ENCODE peak calls at places on chromosomes 11 and 22, in five cellular contexts. E, J, U, C and D are unnamed samples.

GRCh38 chr11:120550007-120550406 is 38.5 kb downstream of the GRIK4 start:
- DNase-seq in J (no peak), E (no peak), C (no peak), U (no peak), D (no peak)

GRCh38 chr11:86610559-86611341 is 61.7 kb downstream of the ME3 start:
- DNase-seq in J (no peak), E (no peak), U (no peak), C (no peak), D (no peak)

GRCh38 chr11:15175780-15176179 is 61.1 kb downstream of the INSC start:
- DNase-seq in C (no peak), E (no peak), U (no peak), J (no peak), D (no peak)

GRCh38 chr11:9738700-9739099 is 74.8 kb downstream of the SWAP70 start:
- DNase-seq in E (no peak), J (no peak), U (no peak), C (no peak), D (no peak)

GRCh38 chr11:118051611-118052461 is 25.0 kb upstream of the TMPRSS4 start:
- DNase-seq in C (peak; percentile 86), E (no peak), U (no peak), J (no peak), D (no peak)

GRCh38 chr22:43128928-43129424 is 14.2 kb downstream of the MCAT start:
- DNase-seq in C (no peak), E (no peak), J (no peak), U (no peak), D (no peak)

GRCh38 chr11:28649922-28650321 is 541.7 kb downstream of the METTL15 start:
- DNase-seq in E (no peak), U (no peak), C (no peak), J (no peak), D (no peak)

GRCh38 chr11:110091995-110092576 is 1.1 kb upstream of the ZC3H12C start:
- DNase-seq in E (no peak), J (no peak), C (no peak), U (no peak), D (no peak)

GRCh38 chr11:113404859-113405430 is 17.4 kb downstream of the ANKK1 start:
- DNase-seq in J (no peak), E (no peak), C (no peak), U (no peak), D (no peak)

GRCh38 chr11:69443968-69444364 is 37.5 kb upstream of the LINC01488 start:
- DNase-seq in C (no peak), J (no peak), E (no peak), U (no peak), D (no peak)

GRCh38 chr11:57424802-57425564 is 1.9 kb downstream of the SLC43A3 start:
- DNase-seq in J (peak; percentile 91), C (peak; percentile 83), U (peak; percentile 71), E (peak; percentile 56), D (no peak)

GRCh38 chr11:64298966-64299846 is 952 bp upstream of the CATSPERZ start:
- DNase-seq in C (no peak), E (no peak), U (peak; percentile 58), J (no peak), D (no peak)

GRCh38 chr11:114138411-114138810 is 78.9 kb downstream of the ZBTB16 start:
- DNase-seq in C (no peak), E (no peak), U (no peak), J (no peak), D (no peak)

GRCh38 chr11:113090716-113091577 is 129.7 kb downstream of the NCAM1 start:
- DNase-seq in C (no peak), E (no peak), J (no peak), U (no peak), D (no peak)

GRCh38 chr22:23179381-23180294 is 671 bp upstream of the BCR start:
- DNase-seq in C (no peak), J (no peak), E (no peak), U (peak; percentile 50), D (no peak)

GRCh38 chr22:43427296-43428004 is 15.6 kb downstream of the MPPED1 start:
- DNase-seq in J (no peak), U (no peak), C (no peak), E (no peak), D (no peak)

GRCh38 chr22:31789803-31790202 is 36.0 kb downstream of the DEPDC5 start:
- DNase-seq in C (no peak), U (no peak), J (no peak), E (no peak), D (no peak)

GRCh38 chr11:68480193-68480592 is 19.6 kb downstream of the PPP6R3 start:
- DNase-seq in E (no peak), J (no peak), C (no peak), U (no peak), D (no peak)

GRCh38 chr11:94851864-94852581 is 83.9 kb downstream of the AMOTL1 start:
- DNase-seq in E (no peak), U (no peak), C (no peak), J (no peak), D (no peak)

GRCh38 chr22:27331526-27332281 is 469.9 kb downstream of the MN1 start:
- DNase-seq in C (no peak), J (no peak), E (peak; percentile 21), U (no peak), D (no peak)

DNA sequence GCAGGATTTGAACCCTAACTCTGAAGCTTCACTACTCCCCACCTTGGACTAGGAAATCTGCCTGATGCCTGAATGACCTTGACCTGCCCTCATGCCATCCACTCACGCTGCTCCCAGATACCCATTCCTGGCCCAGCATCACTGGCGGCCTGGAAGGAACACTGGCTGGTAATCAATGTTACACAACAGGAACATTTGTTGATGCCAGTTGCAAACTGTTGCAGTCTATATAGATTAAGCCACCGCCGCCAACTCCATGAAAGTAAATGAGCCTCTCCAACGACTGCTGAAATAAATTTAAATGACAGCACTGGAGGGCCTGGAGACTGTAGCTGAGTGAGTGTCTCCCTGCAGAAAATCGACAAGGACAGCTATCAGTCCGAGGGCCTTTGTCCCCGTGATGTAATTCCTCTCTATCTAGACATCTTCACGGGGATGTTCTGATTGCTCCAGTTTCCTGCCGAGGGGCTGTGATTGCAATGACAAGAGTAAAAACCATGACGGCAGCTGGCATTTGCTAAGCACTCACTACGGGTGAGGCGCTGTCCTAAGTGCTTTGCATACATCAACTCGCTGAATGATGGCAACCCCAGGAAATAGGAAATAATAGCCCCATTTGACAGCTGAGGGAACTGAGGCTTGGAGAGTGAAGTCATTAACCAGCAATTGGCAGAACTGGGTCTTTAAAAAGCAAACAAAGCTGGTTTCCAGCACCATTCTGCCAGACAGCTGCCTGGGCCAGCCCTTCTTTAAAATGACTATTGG is 120.4 kb downstream of the SEZ6L start:
- DNase-seq in J (no peak), E (no peak), U (no peak), C (no peak), D (no peak)
- H3K4me3 ChIP-seq in J (no peak overlapping the region), E (no peak overlapping the region), U (no peak overlapping the region), C (no peak overlapping the region), D (no peak overlapping the region)

GRCh38 chr22:29074276-29074625 is 1.4 kb downstream of the KREMEN1 start:
- DNase-seq in E (no peak), C (no peak), U (no peak), J (no peak), D (no peak)
- H3K4me3 ChIP-seq in E (peak overlapping the region; percentile 63), C (no peak overlapping the region), U (peak overlapping the region; percentile 48), J (no peak overlapping the region), D (peak overlapping the region; percentile 64)

GRCh38 chr22:50059185-50059880 is 1.2 kb upstream of the TTLL8 start:
- DNase-seq in U (no peak), C (no peak), J (no peak), E (peak; percentile 0), D (peak; percentile 22)

GRCh38 chr22:50057868-50058311 is at the start of gene TTLL8:
- DNase-seq in C (no peak), U (no peak), J (no peak), E (no peak), D (no peak)

GRCh38 chr22:50059881-50060262 is 1.8 kb upstream of the TTLL8 start:
- DNase-seq in E (no peak), C (no peak), J (no peak), U (no peak), D (no peak)

GRCh38 chr22:50057292-50057867 is 718 bp downstream of the TTLL8 start:
- DNase-seq in E (no peak), U (no peak), C (no peak), J (no peak), D (no peak)

DNA sequence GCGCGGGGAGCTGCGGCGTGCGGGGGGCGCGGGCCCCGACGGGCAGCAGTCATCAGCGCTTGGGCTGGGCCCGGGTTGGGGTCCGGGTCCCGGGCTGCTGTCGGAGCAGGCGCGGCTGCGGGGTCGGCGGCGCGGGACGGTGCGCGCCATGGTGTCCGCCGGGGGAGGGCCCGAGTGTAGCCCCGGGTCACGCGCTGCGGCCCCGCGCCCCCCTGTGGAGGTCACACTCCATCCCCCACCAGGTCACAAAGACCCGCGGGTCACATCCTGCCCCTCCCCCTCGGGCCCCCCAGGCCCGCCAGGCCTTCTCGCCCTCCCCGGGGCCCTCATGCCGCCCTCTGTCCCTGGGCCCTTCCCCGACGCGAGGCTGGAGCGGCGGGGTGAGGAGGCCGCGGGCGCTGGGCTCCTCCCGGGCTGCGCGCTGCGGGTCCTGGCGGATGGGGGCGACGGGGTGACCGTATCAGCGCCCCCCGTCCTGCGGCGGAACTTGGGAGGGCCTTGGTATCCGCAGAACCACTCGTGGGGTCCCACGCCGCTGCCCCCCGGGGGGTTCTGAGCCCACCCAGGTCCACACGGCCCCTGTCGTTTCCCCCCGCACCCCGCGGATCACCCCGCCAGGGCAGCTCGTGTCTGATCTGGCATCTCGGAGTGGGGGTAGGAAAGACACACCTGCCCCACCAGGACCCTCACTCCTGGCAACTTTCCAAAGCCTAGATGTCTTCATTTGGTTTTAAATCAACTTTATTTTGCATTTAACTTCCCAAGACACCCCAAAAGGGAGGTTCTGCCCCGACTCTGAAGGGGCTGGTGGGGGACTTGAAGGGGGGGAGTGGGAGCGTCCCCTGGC is 463 bp upstream of the TTLL8 start:
- DNase-seq in C (no peak), E (no peak), U (no peak), J (no peak), D (no peak)
- H3K4me3 ChIP-seq in C (no peak overlapping the region), E (no peak overlapping the region), U (no peak overlapping the region), J (no peak overlapping the region), D (peak overlapping the region; percentile 47)

GRCh38 chr11:60498853-60499252 is 6.3 kb downstream of the MS4A12 start:
- DNase-seq in J (no peak), E (no peak), C (no peak), U (no peak), D (no peak)

GRCh38 chr11:60504219-60504618 is 11.0 kb upstream of the MS4A13 start:
- DNase-seq in J (no peak), E (no peak), U (no peak), C (no peak), D (no peak)

GRCh38 chr11:60498399-60498798 is 5.8 kb downstream of the MS4A12 start:
- DNase-seq in J (no peak), C (no peak), U (no peak), E (no peak), D (no peak)

GRCh38 chr11:60500276-60500935 is 7.8 kb downstream of the MS4A12 start:
- DNase-seq in J (peak; percentile 7), U (no peak), C (no peak), E (no peak), D (no peak)

DNA sequence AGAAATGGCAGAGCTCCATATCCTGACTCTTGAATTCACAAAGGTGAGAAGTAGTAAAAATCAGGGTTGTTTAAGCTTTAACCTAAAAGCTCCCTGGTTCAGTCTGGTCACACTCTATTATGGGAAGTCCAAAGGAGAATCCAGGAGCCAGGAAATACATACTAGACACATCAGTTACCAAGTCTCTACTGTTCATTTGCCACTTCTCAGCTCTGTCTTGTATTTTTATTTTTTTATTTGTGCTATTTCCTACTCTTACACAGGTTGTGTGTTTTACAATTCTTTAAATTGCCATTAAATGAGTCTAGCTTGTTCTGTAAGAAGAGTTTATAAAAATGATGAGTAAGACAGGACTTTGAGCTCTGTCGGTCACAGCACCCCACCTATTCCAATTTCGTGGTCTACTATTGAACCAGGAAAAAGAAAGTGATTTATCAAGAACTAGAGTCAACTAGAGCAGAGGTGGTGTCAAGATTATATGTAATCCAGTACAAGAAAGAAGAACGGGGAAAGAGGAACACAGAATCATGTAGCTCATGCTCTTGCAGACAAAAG is 9.7 kb downstream of the MS4A12 start:
- DNase-seq in C (no peak), E (no peak), J (no peak), U (no peak), D (no peak)
- H3K4me3 ChIP-seq in C (no peak overlapping the region), E (no peak overlapping the region), J (no peak overlapping the region), U (no peak overlapping the region), D (no peak overlapping the region)